ENCODE peak calls at places on chromosome 4, in ten cellular contexts. One of them, this sample, is unnamed.

GRCh38 chr4:7372673-7373072 is 62.1 kb downstream of the PSAPL1 start:
- DNase-seq in IMR-90: peak; percentile 11
- DNase-seq in ovary: no peak
- DNase-seq in adrenal gland: no peak
- DNase-seq in aorta: no peak
- DNase-seq in stomach: no peak
- DNase-seq in OCI-LY7: no peak
- DNase-seq in endodermal cell: no peak
- DNase-seq in mesenchymal stem cell: no peak
- DNase-seq in uterus: no peak
- DNase-seq in this sample: no peak

GRCh38 chr4:101157415-101158135 is 189.8 kb downstream of the PPP3CA start:
- DNase-seq in uterus: no peak
- DNase-seq in adrenal gland: no peak
- DNase-seq in IMR-90: peak; percentile 28
- DNase-seq in aorta: no peak
- DNase-seq in ovary: no peak
- DNase-seq in mesenchymal stem cell: peak; percentile 28
- DNase-seq in OCI-LY7: no peak
- DNase-seq in stomach: no peak
- DNase-seq in endodermal cell: no peak
- DNase-seq in this sample: no peak

GRCh38 chr4:153205757-153206156 is 1.5 kb downstream of the TRIM2 start:
- DNase-seq in ovary: no peak
- DNase-seq in endodermal cell: peak; percentile 90
- DNase-seq in OCI-LY7: no peak
- DNase-seq in stomach: peak; percentile 56
- DNase-seq in uterus: no peak
- DNase-seq in mesenchymal stem cell: peak; percentile 56
- DNase-seq in IMR-90: no peak
- DNase-seq in adrenal gland: no peak
- DNase-seq in aorta: no peak
- DNase-seq in this sample: no peak

GRCh38 chr4:143346208-143346607 is 9.5 kb downstream of the GAB1 start:
- DNase-seq in aorta: no peak
- DNase-seq in endodermal cell: peak; percentile 65
- DNase-seq in IMR-90: no peak
- DNase-seq in adrenal gland: no peak
- DNase-seq in uterus: no peak
- DNase-seq in mesenchymal stem cell: no peak
- DNase-seq in stomach: no peak
- DNase-seq in OCI-LY7: no peak
- DNase-seq in ovary: no peak
- DNase-seq in this sample: no peak

GRCh38 chr4:6441758-6442157 is 30.7 kb downstream of the PPP2R2C start:
- DNase-seq in endodermal cell: no peak
- DNase-seq in aorta: no peak
- DNase-seq in uterus: no peak
- DNase-seq in OCI-LY7: no peak
- DNase-seq in IMR-90: no peak
- DNase-seq in stomach: no peak
- DNase-seq in adrenal gland: no peak
- DNase-seq in mesenchymal stem cell: no peak
- DNase-seq in ovary: no peak
- DNase-seq in this sample: no peak

GRCh38 chr4:108342325-108342986 is 173.7 kb upstream of the LEF1 start:
- DNase-seq in IMR-90: no peak
- DNase-seq in stomach: no peak
- DNase-seq in aorta: no peak
- DNase-seq in OCI-LY7: peak; percentile 7
- DNase-seq in uterus: no peak
- DNase-seq in endodermal cell: no peak
- DNase-seq in ovary: no peak
- DNase-seq in mesenchymal stem cell: no peak
- DNase-seq in adrenal gland: no peak
- DNase-seq in this sample: no peak

GRCh38 chr4:184674011-184674410 is 24.5 kb downstream of the PRIMPOL start:
- DNase-seq in endodermal cell: no peak
- DNase-seq in stomach: no peak
- DNase-seq in adrenal gland: no peak
- DNase-seq in OCI-LY7: no peak
- DNase-seq in mesenchymal stem cell: no peak
- DNase-seq in aorta: no peak
- DNase-seq in IMR-90: peak; percentile 19
- DNase-seq in uterus: no peak
- DNase-seq in ovary: no peak
- DNase-seq in this sample: no peak

GRCh38 chr4:176824645-176825366 is 32.1 kb upstream of the VEGFC start:
- DNase-seq in uterus: no peak
- DNase-seq in endodermal cell: no peak
- DNase-seq in ovary: no peak
- DNase-seq in mesenchymal stem cell: no peak
- DNase-seq in aorta: no peak
- DNase-seq in OCI-LY7: no peak
- DNase-seq in stomach: no peak
- DNase-seq in adrenal gland: no peak
- DNase-seq in IMR-90: no peak
- DNase-seq in this sample: no peak

GRCh38 chr4:151347891-151348290 is 22.5 kb upstream of the SH3D19 start:
- DNase-seq in aorta: no peak
- DNase-seq in adrenal gland: no peak
- DNase-seq in mesenchymal stem cell: no peak
- DNase-seq in endodermal cell: no peak
- DNase-seq in IMR-90: no peak
- DNase-seq in stomach: no peak
- DNase-seq in OCI-LY7: no peak
- DNase-seq in ovary: no peak
- DNase-seq in uterus: no peak
- DNase-seq in this sample: no peak

GRCh38 chr4:36709986-36710385 is 428.6 kb downstream of the DTHD1 start:
- DNase-seq in stomach: no peak
- DNase-seq in OCI-LY7: no peak
- DNase-seq in adrenal gland: no peak
- DNase-seq in IMR-90: no peak
- DNase-seq in mesenchymal stem cell: no peak
- DNase-seq in uterus: no peak
- DNase-seq in endodermal cell: no peak
- DNase-seq in ovary: no peak
- DNase-seq in aorta: no peak
- DNase-seq in this sample: no peak

GRCh38 chr4:104795264-104795934 is 300.7 kb upstream of the CXXC4 start:
- DNase-seq in OCI-LY7: no peak
- DNase-seq in stomach: no peak
- DNase-seq in IMR-90: no peak
- DNase-seq in adrenal gland: no peak
- DNase-seq in aorta: no peak
- DNase-seq in ovary: no peak
- DNase-seq in uterus: no peak
- DNase-seq in endodermal cell: no peak
- DNase-seq in mesenchymal stem cell: no peak
- DNase-seq in this sample: no peak

GRCh38 chr4:8230891-8231290 is 31.8 kb downstream of the SH3TC1 start:
- DNase-seq in uterus: no peak
- DNase-seq in stomach: no peak
- DNase-seq in aorta: no peak
- DNase-seq in IMR-90: peak; percentile 36
- DNase-seq in mesenchymal stem cell: no peak
- DNase-seq in ovary: no peak
- DNase-seq in endodermal cell: no peak
- DNase-seq in OCI-LY7: no peak
- DNase-seq in adrenal gland: no peak
- DNase-seq in this sample: no peak

GRCh38 chr4:110751991-110752390 is 129.1 kb upstream of the PITX2 start:
- DNase-seq in ovary: no peak
- DNase-seq in OCI-LY7: no peak
- DNase-seq in uterus: no peak
- DNase-seq in aorta: no peak
- DNase-seq in endodermal cell: no peak
- DNase-seq in adrenal gland: no peak
- DNase-seq in IMR-90: no peak
- DNase-seq in mesenchymal stem cell: no peak
- DNase-seq in stomach: no peak
- DNase-seq in this sample: no peak

GRCh38 chr4:134201216-134202098 is at the start of gene PABPC4L:
- DNase-seq in mesenchymal stem cell: peak; percentile 56
- DNase-seq in ovary: peak; percentile 63
- DNase-seq in OCI-LY7: no peak
- DNase-seq in endodermal cell: peak; percentile 80
- DNase-seq in uterus: peak; percentile 37
- DNase-seq in stomach: no peak
- DNase-seq in adrenal gland: peak; percentile 32
- DNase-seq in IMR-90: peak; percentile 24
- DNase-seq in aorta: peak; percentile 68
- DNase-seq in this sample: peak; percentile 36

GRCh38 chr4:134202136-134202535 is 547 bp upstream of the PABPC4L start:
- DNase-seq in aorta: no peak
- DNase-seq in endodermal cell: no peak
- DNase-seq in OCI-LY7: no peak
- DNase-seq in IMR-90: no peak
- DNase-seq in adrenal gland: no peak
- DNase-seq in stomach: no peak
- DNase-seq in uterus: no peak
- DNase-seq in mesenchymal stem cell: peak; percentile 18
- DNase-seq in ovary: no peak
- DNase-seq in this sample: no peak

GRCh38 chr4:134202557-134202956 is 968 bp upstream of the PABPC4L start:
- DNase-seq in stomach: no peak
- DNase-seq in ovary: peak; percentile 12
- DNase-seq in adrenal gland: no peak
- DNase-seq in IMR-90: no peak
- DNase-seq in uterus: no peak
- DNase-seq in OCI-LY7: no peak
- DNase-seq in mesenchymal stem cell: peak; percentile 33
- DNase-seq in endodermal cell: no peak
- DNase-seq in aorta: no peak
- DNase-seq in this sample: no peak

DNA sequence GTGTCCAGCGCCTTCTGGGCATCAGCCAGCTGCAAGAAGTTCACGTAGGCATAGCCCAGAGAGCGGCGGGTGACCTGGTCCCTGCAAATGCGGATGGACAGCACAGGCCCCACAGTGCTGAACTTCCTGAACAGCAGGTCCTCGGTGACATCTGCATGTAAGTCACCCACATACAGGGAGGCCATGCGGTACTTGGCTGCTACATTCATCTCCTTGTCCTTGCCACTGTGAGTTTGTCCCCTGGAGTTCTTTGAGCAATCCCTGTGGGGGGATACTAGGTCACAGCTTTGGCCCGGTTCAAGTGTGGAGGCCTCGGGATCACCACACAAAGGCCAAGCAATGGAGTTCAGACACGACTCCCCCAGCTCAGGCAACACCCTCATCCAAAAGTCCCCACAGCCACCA is 776 bp downstream of the PABPC4L start:
- DNase-seq in adrenal gland: no peak
- DNase-seq in stomach: no peak
- DNase-seq in mesenchymal stem cell: no peak
- DNase-seq in IMR-90: no peak
- DNase-seq in ovary: peak; percentile 23
- DNase-seq in uterus: no peak
- DNase-seq in OCI-LY7: no peak
- DNase-seq in aorta: peak; percentile 35
- DNase-seq in endodermal cell: no peak
- DNase-seq in this sample: peak; percentile 15
- H3K4me3 ChIP-seq in adrenal gland: no peak overlapping the region
- H3K4me3 ChIP-seq in stomach: peak overlapping the region; percentile 51
- H3K4me3 ChIP-seq in mesenchymal stem cell: peak overlapping the region; percentile 82
- H3K4me3 ChIP-seq in IMR-90: peak overlapping the region; percentile 42
- H3K4me3 ChIP-seq in ovary: peak overlapping the region; percentile 60
- H3K4me3 ChIP-seq in uterus: peak overlapping the region; percentile 60
- H3K4me3 ChIP-seq in OCI-LY7: no peak overlapping the region
- H3K4me3 ChIP-seq in aorta: peak overlapping the region; percentile 75
- H3K4me3 ChIP-seq in endodermal cell: peak overlapping the region; percentile 75
- H3K4me3 ChIP-seq in this sample: peak overlapping the region; percentile 67

DNA sequence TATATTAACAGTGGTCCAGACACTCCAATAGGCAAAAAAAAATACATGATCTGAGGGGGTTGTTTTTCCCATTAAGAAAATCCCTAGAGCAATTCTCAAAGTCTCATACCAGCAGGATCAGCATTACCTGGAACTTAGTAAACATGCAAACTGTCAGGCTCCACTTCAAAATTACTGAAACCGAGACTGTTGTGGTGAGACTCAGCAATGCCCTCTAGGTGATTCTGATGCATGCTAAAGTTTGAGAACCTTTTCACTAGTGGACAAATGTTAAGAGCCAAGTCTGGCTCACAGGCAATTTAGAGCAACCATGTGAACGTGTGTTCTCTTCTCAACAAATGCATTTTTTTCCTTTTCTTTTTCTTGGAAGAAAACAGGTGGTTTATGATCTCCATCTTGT is 30.2 kb downstream of the NEK1 start:
- DNase-seq in adrenal gland: no peak
- DNase-seq in endodermal cell: no peak
- DNase-seq in aorta: no peak
- DNase-seq in stomach: no peak
- DNase-seq in ovary: no peak
- DNase-seq in uterus: no peak
- DNase-seq in IMR-90: no peak
- DNase-seq in mesenchymal stem cell: no peak
- DNase-seq in OCI-LY7: no peak
- DNase-seq in this sample: no peak
- H3K4me1 ChIP-seq in adrenal gland: no peaks in the 10 kb centered on the region
- H3K4me1 ChIP-seq in endodermal cell: no peaks in the 10 kb centered on the region
- H3K4me1 ChIP-seq in aorta: no peaks in the 10 kb centered on the region
- H3K4me1 ChIP-seq in stomach: no peaks in the 10 kb centered on the region
- H3K4me1 ChIP-seq in ovary: no peaks in the 10 kb centered on the region
- H3K4me1 ChIP-seq in uterus: no peaks in the 10 kb centered on the region
- H3K4me1 ChIP-seq in IMR-90: peaks cover 1% of the 10 kb centered on the region
- H3K4me1 ChIP-seq in mesenchymal stem cell: no peaks in the 10 kb centered on the region
- H3K4me1 ChIP-seq in OCI-LY7: no peaks in the 10 kb centered on the region
- H3K4me1 ChIP-seq in this sample: no peaks in the 10 kb centered on the region

DNA sequence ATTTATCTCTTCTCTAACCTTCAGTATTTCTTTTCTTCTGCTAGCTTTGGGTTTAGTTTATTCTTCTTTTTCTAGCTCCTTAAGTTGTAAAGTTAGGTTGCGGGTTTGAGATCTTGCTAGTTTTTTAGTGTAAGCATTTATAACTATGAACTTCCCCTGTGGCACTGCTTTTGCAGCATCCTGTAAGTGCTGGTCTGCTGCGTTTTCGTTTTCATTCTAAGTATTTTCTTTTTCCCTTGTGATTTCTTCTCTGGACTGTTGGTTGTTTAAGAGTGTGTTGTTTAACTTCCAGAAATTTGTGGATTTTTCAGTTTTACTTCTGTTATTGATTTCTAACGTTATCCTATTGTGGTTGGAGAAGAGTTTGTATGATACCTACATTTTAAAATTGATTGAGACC is 11.0 kb upstream of the CTBP1 start:
- DNase-seq in adrenal gland: no peak
- DNase-seq in uterus: no peak
- DNase-seq in endodermal cell: no peak
- DNase-seq in OCI-LY7: no peak
- DNase-seq in aorta: no peak
- DNase-seq in stomach: no peak
- DNase-seq in ovary: no peak
- DNase-seq in IMR-90: no peak
- DNase-seq in mesenchymal stem cell: no peak
- DNase-seq in this sample: no peak
- H3K9me3 ChIP-seq in adrenal gland: no peaks in the 10 kb centered on the region
- H3K9me3 ChIP-seq in uterus: no peaks in the 10 kb centered on the region
- H3K9me3 ChIP-seq in endodermal cell: peaks cover 12% of the 10 kb centered on the region
- H3K9me3 ChIP-seq in OCI-LY7: peaks cover 18% of the 10 kb centered on the region
- H3K9me3 ChIP-seq in aorta: peaks cover 2% of the 10 kb centered on the region
- H3K9me3 ChIP-seq in stomach: no peaks in the 10 kb centered on the region
- H3K9me3 ChIP-seq in ovary: no peaks in the 10 kb centered on the region
- H3K9me3 ChIP-seq in IMR-90: peaks cover 9% of the 10 kb centered on the region
- H3K9me3 ChIP-seq in mesenchymal stem cell: peaks cover 32% of the 10 kb centered on the region
- H3K9me3 ChIP-seq in this sample: peaks cover 20% of the 10 kb centered on the region

GRCh38 chr4:47907247-47907646 is 7.1 kb downstream of the NFXL1 start:
- DNase-seq in IMR-90: no peak
- DNase-seq in aorta: no peak
- DNase-seq in ovary: no peak
- DNase-seq in adrenal gland: no peak
- DNase-seq in mesenchymal stem cell: no peak
- DNase-seq in stomach: no peak
- DNase-seq in endodermal cell: no peak
- DNase-seq in OCI-LY7: no peak
- DNase-seq in uterus: no peak
- DNase-seq in this sample: no peak
- H3K4me3 ChIP-seq in IMR-90: no peak overlapping the region
- H3K4me3 ChIP-seq in aorta: no peak overlapping the region
- H3K4me3 ChIP-seq in ovary: no peak overlapping the region
- H3K4me3 ChIP-seq in adrenal gland: no peak overlapping the region
- H3K4me3 ChIP-seq in mesenchymal stem cell: no peak overlapping the region
- H3K4me3 ChIP-seq in stomach: no peak overlapping the region
- H3K4me3 ChIP-seq in endodermal cell: no peak overlapping the region
- H3K4me3 ChIP-seq in OCI-LY7: no peak overlapping the region
- H3K4me3 ChIP-seq in uterus: no peak overlapping the region
- H3K4me3 ChIP-seq in this sample: no peak overlapping the region

This sample was measured in heart right ventricle.